ENCODE peak calls at places on chromosomes 1 and 21, in nine cellular contexts. Q is tibial nerve; W is heart left ventricle; Z is testis; A is CD8-positive, alpha-beta T cell; X is left lung; M is right lobe of liver; D is osteoblast; O is A549. U is an unnamed sample.

GRCh38 chr1:155893389-155894142 is 17.6 kb downstream of the RIT1 start:
- DNase-seq in Q (no peak), W (no peak), Z (no peak), A (peak; percentile 16), X (no peak), M (no peak), D (peak; percentile 83), O (peak; percentile 70), U (peak; percentile 33)

GRCh38 chr21:32359719-32360260 is 33.0 kb downstream of the URB1 start:
- DNase-seq in Q (no peak), W (no peak), Z (peak; percentile 65), A (no peak), X (no peak), M (peak; percentile 30), D (no peak), O (peak; percentile 50), U (peak; percentile 7)

GRCh38 chr1:116878804-116879477 is 30.8 kb upstream of the PTGFRN start:
- DNase-seq in Q (no peak), W (peak; percentile 38), Z (peak; percentile 16), A (no peak), X (no peak), M (no peak), D (no peak), O (no peak), U (no peak)

GRCh38 chr1:199113265-199113869 is 474.5 kb downstream of the PTPRC start:
- DNase-seq in Q (no peak), W (peak; percentile 35), Z (peak; percentile 71), A (peak; percentile 65), X (peak; percentile 48), M (peak; percentile 51), D (no peak), O (peak; percentile 2), U (peak; percentile 80)

GRCh38 chr1:39359028-39359570 is 132.3 kb upstream of the BMP8A start:
- DNase-seq in Q (no peak), W (no peak), Z (no peak), A (no peak), X (no peak), M (no peak), D (no peak), O (no peak), U (no peak)

GRCh38 chr1:215845224-215845902 is 278.3 kb downstream of the KCTD3 start:
- DNase-seq in Q (no peak), W (no peak), Z (no peak), A (no peak), X (no peak), M (no peak), D (peak; percentile 52), O (no peak), U (no peak)

GRCh38 chr21:45318146-45318555 is 30.5 kb upstream of the POFUT2 start:
- DNase-seq in Q (no peak), W (no peak), Z (no peak), A (no peak), X (peak; percentile 27), M (no peak), D (peak; percentile 10), O (no peak), U (no peak)

GRCh38 chr1:205199931-205200299 is 11.6 kb downstream of the DSTYK start:
- DNase-seq in Q (no peak), W (no peak), Z (no peak), A (no peak), X (no peak), M (no peak), D (no peak), O (no peak), U (no peak)

GRCh38 chr1:91505086-91505485 is 4.4 kb downstream of the CDC7 start:
- DNase-seq in Q (no peak), W (no peak), Z (peak; percentile 61), A (no peak), X (no peak), M (no peak), D (no peak), O (no peak), U (no peak)

GRCh38 chr1:22450421-22451021 is 1.1 kb upstream of the ZBTB40 start:
- DNase-seq in Q (no peak), W (no peak), Z (no peak), A (no peak), X (no peak), M (no peak), D (no peak), O (no peak), U (no peak)

GRCh38 chr1:150507912-150508864 is at the start of gene ECM1:
- DNase-seq in Q (peak; percentile 27), W (peak; percentile 70), Z (peak; percentile 26), A (no peak), X (peak; percentile 62), M (no peak), D (peak; percentile 98), O (peak; percentile 59), U (no peak)

GRCh38 chr1:20494609-20495311 is 8.8 kb upstream of the CAMK2N1 start:
- DNase-seq in Q (no peak), W (no peak), Z (no peak), A (no peak), X (peak; percentile 44), M (no peak), D (peak; percentile 93), O (no peak), U (no peak)

GRCh38 chr21:36261459-36261858 is 58.5 kb upstream of the MORC3 start:
- DNase-seq in Q (no peak), W (no peak), Z (no peak), A (no peak), X (no peak), M (no peak), D (no peak), O (no peak), U (no peak)

GRCh38 chr1:180586671-180587155 is 27.9 kb downstream of the OVAAL start:
- DNase-seq in Q (no peak), W (no peak), Z (peak; percentile 84), A (no peak), X (no peak), M (no peak), D (peak; percentile 88), O (peak; percentile 52), U (no peak)

GRCh38 chr1:10104844-10105243 is 72.1 kb downstream of the UBE4B start:
- DNase-seq in Q (no peak), W (no peak), Z (no peak), A (no peak), X (no peak), M (no peak), D (no peak), O (no peak), U (no peak)

GRCh38 chr1:38038836-38039235 is 7.8 kb downstream of the POU3F1 start:
- DNase-seq in Q (no peak), W (no peak), Z (no peak), A (no peak), X (no peak), M (no peak), D (peak; percentile 98), O (no peak), U (no peak)

GRCh38 chr1:27445177-27445936 is 44.6 kb downstream of the WASF2 start:
- DNase-seq in Q (no peak), W (no peak), Z (no peak), A (no peak), X (no peak), M (no peak), D (peak; percentile 15), O (no peak), U (peak; percentile 31)

GRCh38 chr1:46210561-46210960 is 7.4 kb downstream of the LURAP1 start:
- DNase-seq in Q (no peak), W (no peak), Z (no peak), A (no peak), X (no peak), M (no peak), D (no peak), O (no peak), U (no peak)

GRCh38 chr1:183571678-183572268 is 18.5 kb downstream of the NCF2 start:
- DNase-seq in Q (no peak), W (no peak), Z (no peak), A (no peak), X (no peak), M (no peak), D (peak; percentile 85), O (no peak), U (no peak)
- H3K4me1 ChIP-seq in Q (peaks cover 7% of the 10 kb centered on the region), W (peaks cover 22% of the 10 kb centered on the region), Z (no peaks in the 10 kb centered on the region), A (peaks cover 6% of the 10 kb centered on the region), X (peaks cover 42% of the 10 kb centered on the region), M (no peaks in the 10 kb centered on the region), D (peaks cover 21% of the 10 kb centered on the region), O (peaks cover 23% of the 10 kb centered on the region), U (peaks cover 16% of the 10 kb centered on the region)

GRCh38 chr1:220702733-220703704 is 12.9 kb downstream of the C1orf115 start:
- DNase-seq in Q (no peak), W (no peak), Z (no peak), A (no peak), X (no peak), M (no peak), D (no peak), O (no peak), U (no peak)

GRCh38 chr1:220700591-220701179 is 10.5 kb downstream of the C1orf115 start:
- DNase-seq in Q (no peak), W (no peak), Z (peak; percentile 64), A (no peak), X (no peak), M (no peak), D (no peak), O (no peak), U (no peak)

GRCh38 chr1:220699044-220699443 is 8.9 kb downstream of the C1orf115 start:
- DNase-seq in Q (no peak), W (no peak), Z (no peak), A (no peak), X (no peak), M (no peak), D (no peak), O (no peak), U (no peak)

GRCh38 chr1:220698607-220699016 is 8.4 kb downstream of the C1orf115 start:
- DNase-seq in Q (no peak), W (no peak), Z (no peak), A (no peak), X (no peak), M (no peak), D (no peak), O (no peak), U (no peak)

GRCh38 chr1:220701974-220702373 is 11.8 kb downstream of the C1orf115 start:
- DNase-seq in Q (no peak), W (no peak), Z (no peak), A (no peak), X (no peak), M (no peak), D (peak; percentile 62), O (no peak), U (no peak)
- H3K4me1 ChIP-seq in Q (no peaks in the 10 kb centered on the region), W (peaks cover 32% of the 10 kb centered on the region), Z (peaks cover 11% of the 10 kb centered on the region), A (no peaks in the 10 kb centered on the region), X (no peaks in the 10 kb centered on the region), M (no peaks in the 10 kb centered on the region), D (no peaks in the 10 kb centered on the region), O (peaks cover 9% of the 10 kb centered on the region), U (no peaks in the 10 kb centered on the region)

GRCh38 chr21:38486705-38487104 is 11.6 kb downstream of the ERG start:
- DNase-seq in Q (no peak), W (no peak), Z (no peak), A (no peak), X (no peak), M (no peak), D (no peak), O (no peak), U (no peak)
- H3K4me1 ChIP-seq in Q (no peaks in the 10 kb centered on the region), W (peaks cover 58% of the 10 kb centered on the region), Z (no peaks in the 10 kb centered on the region), A (no peaks in the 10 kb centered on the region), X (peaks cover 75% of the 10 kb centered on the region), M (no peaks in the 10 kb centered on the region), D (peaks cover 5% of the 10 kb centered on the region), O (peaks cover 3% of the 10 kb centered on the region), U (no peaks in the 10 kb centered on the region)

DNA sequence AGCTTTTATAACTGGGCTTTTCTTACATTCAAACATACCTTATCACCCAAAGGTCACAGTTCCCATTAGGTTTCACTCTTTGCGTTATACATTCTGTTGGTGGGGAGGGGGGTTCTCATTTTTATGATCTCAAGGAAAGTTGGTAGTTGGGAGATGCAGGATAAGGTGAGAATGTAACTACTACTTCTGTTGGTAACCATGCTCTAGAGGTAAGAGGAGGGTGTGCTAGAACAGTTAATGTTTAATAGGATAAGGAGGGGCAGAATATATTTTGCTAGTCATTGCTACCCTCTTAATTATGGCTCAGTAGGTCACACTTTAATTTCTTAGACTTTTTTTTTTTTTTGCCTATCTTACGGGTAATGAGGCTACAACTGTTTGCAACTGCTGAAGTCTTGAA is 10.7 kb downstream of the YBX1 start:
- DNase-seq in Q (no peak), W (no peak), Z (no peak), A (no peak), X (no peak), M (no peak), D (no peak), O (no peak), U (no peak)
- H3K4me1 ChIP-seq in Q (peaks cover 24% of the 10 kb centered on the region), W (peaks cover 54% of the 10 kb centered on the region), Z (no peaks in the 10 kb centered on the region), A (peaks cover 52% of the 10 kb centered on the region), X (peaks cover 62% of the 10 kb centered on the region), M (no peaks in the 10 kb centered on the region), D (no peaks in the 10 kb centered on the region), O (peaks cover 53% of the 10 kb centered on the region), U (peaks cover 43% of the 10 kb centered on the region)

U was measured in OCI-LY7.